ENCODE peak calls at places on chromosome 19, in nine cellular contexts. E, J, C, W, I, K, P, M and V are unnamed samples.

GRCh38 chr19:35643255-35644205 is 2.0 kb downstream of the ETV2 start:
- DNase-seq in E (peak), J (peak), C (peak), W (peak), I (peak), K (peak), P (peak), M (peak), V (peak)

GRCh38 chr19:46529622-46530451 is 34.2 kb upstream of the PNMA8B start:
- DNase-seq in E (no peak), J (peak), C (peak), W (peak), I (no peak), K (peak), P (peak), M (peak), V (peak)

GRCh38 chr19:5621311-5621944 is 1.1 kb downstream of the SAFB2 start:
- DNase-seq in E (no peak), J (peak), C (peak), W (no peak), I (no peak), K (no peak), P (no peak), M (peak), V (peak)

GRCh38 chr19:10420444-10421239 is at the start of gene PDE4A:
- DNase-seq in E (no peak), J (no peak), C (no peak), W (peak), I (no peak), K (no peak), P (no peak), M (no peak), V (no peak)

GRCh38 chr19:40358773-40359172 is 10.3 kb downstream of the PLD3 start:
- DNase-seq in E (no peak), J (no peak), C (no peak), W (no peak), I (no peak), K (no peak), P (no peak), M (no peak), V (no peak)

GRCh38 chr19:47446534-47447469 is 24.9 kb downstream of the SLC8A2 start:
- DNase-seq in E (no peak), J (peak), C (peak), W (peak), I (no peak), K (no peak), P (no peak), M (peak), V (no peak)

GRCh38 chr19:30371960-30372824 is at the start of gene ZNF536:
- DNase-seq in E (no peak), J (no peak), C (no peak), W (no peak), I (no peak), K (no peak), P (no peak), M (peak), V (no peak)

GRCh38 chr19:49861127-49861526 is 6.2 kb downstream of the PNKP start:
- DNase-seq in E (no peak), J (no peak), C (peak), W (no peak), I (no peak), K (peak), P (peak), M (no peak), V (no peak)

GRCh38 chr19:2668188-2668763 is 34.2 kb downstream of the GNG7 start:
- DNase-seq in E (no peak), J (no peak), C (no peak), W (no peak), I (no peak), K (no peak), P (no peak), M (no peak), V (no peak)

GRCh38 chr19:46296722-46297431 is at the start of gene HIF3A:
- DNase-seq in E (no peak), J (peak), C (peak), W (peak), I (no peak), K (peak), P (peak), M (peak), V (peak)

GRCh38 chr19:27901078-27901477 is 1311.9 kb downstream of the UQCRFS1 start:
- DNase-seq in E (no peak), J (no peak), C (no peak), W (no peak), I (no peak), K (no peak), P (no peak), M (no peak), V (no peak)

GRCh38 chr19:9487016-9487415 is 11.4 kb downstream of the ZNF560 start:
- DNase-seq in E (no peak), J (no peak), C (no peak), W (no peak), I (no peak), K (no peak), P (no peak), M (no peak), V (no peak)

GRCh38 chr19:44430956-44431355 is 17.3 kb downstream of the ZNF229 start:
- DNase-seq in E (no peak), J (no peak), C (no peak), W (no peak), I (no peak), K (no peak), P (no peak), M (no peak), V (no peak)

GRCh38 chr19:35211545-35212230 is 16.9 kb downstream of the FAM187B start:
- DNase-seq in E (no peak), J (no peak), C (peak), W (no peak), I (no peak), K (no peak), P (peak), M (no peak), V (peak)

GRCh38 chr19:6249296-6249695 is 30.5 kb downstream of the MLLT1 start:
- DNase-seq in E (peak), J (no peak), C (no peak), W (no peak), I (no peak), K (no peak), P (no peak), M (no peak), V (no peak)

GRCh38 chr19:33385956-33386355 is 12.4 kb downstream of the CEBPG start:
- DNase-seq in E (no peak), J (no peak), C (no peak), W (no peak), I (no peak), K (no peak), P (peak), M (peak), V (peak)

GRCh38 chr19:39430675-39431593 is 4.8 kb downstream of the RPS16 start:
- DNase-seq in E (peak), J (peak), C (no peak), W (no peak), I (no peak), K (peak), P (no peak), M (no peak), V (no peak)

GRCh38 chr19:33802001-33802400 is 5.3 kb downstream of the KCTD15 start:
- DNase-seq in E (no peak), J (no peak), C (no peak), W (no peak), I (no peak), K (no peak), P (no peak), M (no peak), V (no peak)

GRCh38 chr19:15330801-15331418 is 1.4 kb downstream of the BRD4 start:
- DNase-seq in E (peak), J (no peak), C (no peak), W (peak), I (no peak), K (peak), P (no peak), M (no peak), V (no peak)

GRCh38 chr19:7494416-7495098 is 5.7 kb upstream of the PEX11G start:
- DNase-seq in E (no peak), J (no peak), C (no peak), W (no peak), I (no peak), K (peak), P (peak), M (peak), V (no peak)

GRCh38 chr19:35901055-35901644 is 810 bp upstream of the NFKBID start:
- DNase-seq in E (peak), J (no peak), C (no peak), W (no peak), I (no peak), K (no peak), P (no peak), M (no peak), V (no peak)

GRCh38 chr19:6752257-6753177 is 13.0 kb downstream of the TRIP10 start:
- DNase-seq in E (no peak), J (no peak), C (no peak), W (peak), I (no peak), K (no peak), P (no peak), M (no peak), V (no peak)

GRCh38 chr19:10686661-10687517 is 14.3 kb upstream of the QTRT1 start:
- DNase-seq in E (peak), J (no peak), C (no peak), W (no peak), I (no peak), K (peak), P (peak), M (peak), V (no peak)

GRCh38 chr19:46813570-46814358 is 25.4 kb upstream of the SLC1A5 start:
- DNase-seq in E (peak), J (peak), C (peak), W (no peak), I (no peak), K (peak), P (peak), M (no peak), V (peak)

GRCh38 chr19:10751109-10751972 is 33.5 kb downstream of the DNM2 start:
- DNase-seq in E (no peak), J (peak), C (no peak), W (no peak), I (no peak), K (no peak), P (no peak), M (no peak), V (no peak)

GRCh38 chr19:33722456-33723239 is 74.0 kb upstream of the KCTD15 start:
- DNase-seq in E (no peak), J (no peak), C (no peak), W (peak), I (no peak), K (no peak), P (no peak), M (peak), V (no peak)

GRCh38 chr19:44672226-44672625 is 944 bp downstream of the CEACAM19 start:
- DNase-seq in E (no peak), J (no peak), C (no peak), W (no peak), I (no peak), K (no peak), P (no peak), M (no peak), V (no peak)

GRCh38 chr19:48244289-48244688 is 11.4 kb downstream of the CARD8 start:
- DNase-seq in E (no peak), J (no peak), C (no peak), W (no peak), I (no peak), K (no peak), P (no peak), M (no peak), V (no peak)

GRCh38 chr19:33622809-33623511 is 1.2 kb downstream of the CHST8 start:
- DNase-seq in E (no peak), J (no peak), C (no peak), W (peak), I (no peak), K (no peak), P (no peak), M (peak), V (no peak)

GRCh38 chr19:32566246-32566830 is 14.7 kb upstream of the PDCD5 start:
- DNase-seq in E (no peak), J (no peak), C (no peak), W (no peak), I (no peak), K (peak), P (no peak), M (no peak), V (no peak)

GRCh38 chr19:52391135-52391534 is 6.5 kb upstream of the ZNF528 start:
- DNase-seq in E (no peak), J (no peak), C (no peak), W (no peak), I (no peak), K (no peak), P (no peak), M (no peak), V (no peak)
- TF ChIP-seq CTCF in E (no peak), J (no peak), C (no peak), W (no peak), I (no peak), K (peak), P (no peak), M (no peak), V (no peak)

GRCh38 chr19:17881701-17882100 is 10.0 kb downstream of the SLC5A5 start:
- DNase-seq in E (no peak), J (no peak), C (no peak), W (no peak), I (no peak), K (no peak), P (no peak), M (no peak), V (no peak)
- H3K4me3 ChIP-seq in E (no peak), J (no peak), C (no peak), W (no peak), I (no peak), K (no peak), P (no peak), M (no peak), V (no peak)

DNA sequence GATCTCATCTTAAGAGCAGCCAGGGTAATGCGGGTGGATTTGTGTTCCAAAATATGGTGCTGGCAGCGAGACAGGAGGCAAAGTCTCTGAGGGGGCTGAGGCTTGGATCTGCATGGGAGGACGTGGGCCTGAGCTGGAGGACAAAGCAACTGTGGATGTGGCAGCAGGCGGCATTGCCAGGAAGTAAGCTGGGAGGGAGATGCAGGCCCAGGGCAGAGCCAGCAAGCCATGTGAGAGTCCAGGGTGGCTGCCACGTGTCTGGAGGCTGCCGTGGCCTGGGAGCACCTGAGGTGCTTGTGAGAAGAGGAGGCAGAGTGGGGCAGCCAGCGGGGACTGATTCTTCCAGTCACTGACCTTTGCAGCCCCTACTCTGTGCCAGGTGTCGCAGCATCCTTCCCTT is 52.0 kb downstream of the DPF1 start:
- DNase-seq in E (no peak), J (no peak), C (no peak), W (no peak), I (no peak), K (no peak), P (peak), M (peak), V (no peak)
- H3K27ac ChIP-seq in E (no peak), J (no peak), C (no peak), W (no peak), I (no peak), K (no peak), P (no peak), M (peak), V (no peak)

GRCh38 chr19:18814063-18814462 is 17.7 kb upstream of the UPF1 start:
- DNase-seq in E (no peak), J (no peak), C (peak), W (no peak), I (no peak), K (peak), P (no peak), M (no peak), V (no peak)
- TF ChIP-seq CTCF in E (no peak), J (no peak), C (no peak), W (peak), I (no peak), K (peak), P (peak), M (no peak), V (no peak)

GRCh38 chr19:407501-408440 is 1.2 kb downstream of the C2CD4C start:
- DNase-seq in E (no peak), J (no peak), C (no peak), W (no peak), I (no peak), K (no peak), P (no peak), M (no peak), V (no peak)
- H3K4me3 ChIP-seq in E (no peak), J (no peak), C (no peak), W (no peak), I (peak), K (no peak), P (peak), M (peak), V (no peak)

GRCh38 chr19:13212759-13213330 is 62.6 kb downstream of the IER2 start:
- DNase-seq in E (no peak), J (peak), C (no peak), W (peak), I (no peak), K (peak), P (peak), M (peak), V (no peak)

GRCh38 chr19:13208964-13209796 is 59.0 kb downstream of the IER2 start:
- DNase-seq in E (no peak), J (no peak), C (no peak), W (no peak), I (no peak), K (no peak), P (no peak), M (no peak), V (no peak)

GRCh38 chr19:13211426-13212308 is 61.5 kb downstream of the IER2 start:
- DNase-seq in E (no peak), J (no peak), C (no peak), W (no peak), I (no peak), K (no peak), P (no peak), M (no peak), V (no peak)

GRCh38 chr19:13209797-13210775 is 59.9 kb downstream of the IER2 start:
- DNase-seq in E (no peak), J (no peak), C (no peak), W (no peak), I (no peak), K (no peak), P (no peak), M (no peak), V (no peak)

GRCh38 chr19:13210941-13211340 is 60.7 kb downstream of the IER2 start:
- DNase-seq in E (no peak), J (no peak), C (no peak), W (no peak), I (no peak), K (no peak), P (no peak), M (no peak), V (no peak)
- H3K27ac ChIP-seq in E (no peak), J (no peak), C (no peak), W (no peak), I (no peak), K (no peak), P (no peak), M (no peak), V (no peak)

GRCh38 chr19:4589579-4590410 is 30.3 kb upstream of the SEMA6B start:
- DNase-seq in E (no peak), J (no peak), C (no peak), W (peak), I (no peak), K (no peak), P (no peak), M (no peak), V (no peak)
- TF ChIP-seq CTCF in E (peak), J (no peak), C (no peak), W (peak), I (no peak), K (peak), P (peak), M (peak), V (no peak)

DNA sequence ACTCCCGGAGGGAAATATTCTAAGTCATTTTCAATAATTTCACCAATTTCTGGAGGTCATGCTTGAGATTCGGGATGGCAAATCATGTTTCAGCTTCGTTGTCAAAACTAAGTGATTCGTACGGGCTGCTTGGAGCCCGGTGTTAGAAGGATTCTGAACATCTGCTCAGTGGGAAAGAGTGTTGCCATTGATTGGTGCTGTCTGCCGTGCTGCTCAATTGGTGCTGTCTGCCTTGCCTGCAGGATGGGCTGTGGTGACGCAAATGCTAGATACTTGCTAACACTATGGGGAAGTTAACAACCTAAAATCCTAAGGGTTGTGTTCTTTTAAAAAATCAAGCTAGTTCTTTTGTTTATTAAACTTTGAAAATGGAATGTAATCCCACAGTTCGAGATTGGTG is 17.3 kb upstream of the CACNG8 start:
- DNase-seq in E (peak), J (no peak), C (no peak), W (no peak), I (no peak), K (no peak), P (no peak), M (peak), V (no peak)
- H3K4me3 ChIP-seq in E (no peak), J (no peak), C (no peak), W (no peak), I (no peak), K (no peak), P (no peak), M (no peak), V (no peak)

GRCh38 chr19:28932446-28932845 is 280.5 kb downstream of the UQCRFS1 start:
- DNase-seq in E (no peak), J (no peak), C (no peak), W (no peak), I (no peak), K (no peak), P (no peak), M (no peak), V (no peak)
- H3K27ac ChIP-seq in E (no peak), J (no peak), C (no peak), W (no peak), I (no peak), K (no peak), P (no peak), M (no peak), V (no peak)

GRCh38 chr19:51108066-51108804 is at the start of gene CTU1:
- DNase-seq in E (peak), J (peak), C (peak), W (peak), I (peak), K (peak), P (peak), M (peak), V (peak)
- TF ChIP-seq CTCF in E (no peak), J (no peak), C (no peak), W (no peak), I (no peak), K (no peak), P (peak), M (peak), V (no peak)